ENCODE peak calls at places on chromosomes 11 and 22, in four cellular contexts. X is A549, V is HepG2, P is SK-N-SH. T is an unnamed sample.
A peak's percentile ranks its signal among the peaks of the same experiment; 100 is the strongest.

GRCh38 chr11:121340010-121340580 is 47.5 kb downstream of the SC5D start:
- DNase-seq in V (no peak), P (no peak), X (no peak), T (no peak)

GRCh38 chr11:120532511-120533196 is 21.1 kb downstream of the GRIK4 start:
- DNase-seq in V (peak; percentile 63), X (no peak), P (no peak), T (no peak)

GRCh38 chr22:26367402-26368245 is 61.4 kb upstream of the ASPHD2 start:
- DNase-seq in P (peak; percentile 68), V (peak; percentile 54), X (peak; percentile 10), T (peak; percentile 68)

GRCh38 chr11:28383471-28383870 is 275.3 kb downstream of the METTL15 start:
- DNase-seq in X (no peak), P (no peak), V (no peak), T (no peak)

GRCh38 chr22:41885576-41885975 is 29.3 kb downstream of the SHISA8 start:
- DNase-seq in V (no peak), P (no peak), X (no peak), T (no peak)

GRCh38 chr11:6746086-6746618 is 25.6 kb downstream of the OR2AG2 start:
- DNase-seq in X (no peak), V (no peak), P (no peak), T (no peak)

GRCh38 chr11:76770642-76771445 is 12.3 kb upstream of the TSKU start:
- DNase-seq in V (peak; percentile 69), X (peak; percentile 85), P (no peak), T (peak; percentile 42)

GRCh38 chr11:115930886-115931537 is 426.8 kb upstream of the CADM1 start:
- DNase-seq in P (no peak), X (no peak), V (no peak), T (no peak)

GRCh38 chr11:76596652-76597051 is 73.9 kb downstream of the LRRC32 start:
- DNase-seq in P (peak; percentile 10), X (no peak), V (no peak), T (no peak)

GRCh38 chr11:43135966-43136534 is 175.7 kb upstream of the API5 start:
- DNase-seq in X (no peak), P (no peak), V (no peak), T (no peak)

GRCh38 chr22:30837531-30837930 is 131.0 kb downstream of the MORC2 start:
- DNase-seq in V (no peak), X (no peak), P (no peak), T (no peak)

GRCh38 chr11:75342966-75343870 is 8.2 kb downstream of the ARRB1 start:
- DNase-seq in P (no peak), X (peak; percentile 76), V (peak; percentile 95), T (no peak)

GRCh38 chr22:26416670-26417270 is 12.3 kb upstream of the ASPHD2 start:
- DNase-seq in V (no peak), P (no peak), X (no peak), T (no peak)

GRCh38 chr11:20407344-20407743 is 19.8 kb downstream of the PRMT3 start:
- DNase-seq in X (no peak), V (no peak), P (no peak), T (no peak)

GRCh38 chr11:46564459-46564858 is 29.4 kb downstream of the AMBRA1 start:
- DNase-seq in X (no peak), V (no peak), P (no peak), T (no peak)

GRCh38 chr11:93490996-93491618 is 52.1 kb downstream of the SMCO4 start:
- DNase-seq in P (no peak), X (no peak), V (no peak), T (no peak)

GRCh38 chr11:9562716-9563115 is 10.8 kb upstream of the WEE1 start:
- DNase-seq in P (no peak), X (no peak), V (no peak), T (no peak)

GRCh38 chr22:48919187-48919590 is 908.5 kb downstream of the BRD1 start:
- DNase-seq in X (no peak), V (no peak), P (no peak), T (no peak)

GRCh38 chr22:43249789-43250188 is 62.9 kb upstream of the TTLL12 start:
- DNase-seq in V (no peak), P (no peak), X (no peak), T (no peak)

GRCh38 chr11:34104680-34105078 is 750 bp upstream of the NAT10 start:
- DNase-seq in V (no peak), P (no peak), X (no peak), T (no peak)

GRCh38 chr11:6319001-6319878 is 1.1 kb downstream of the CAVIN3 start:
- DNase-seq in X (no peak), P (peak; percentile 16), V (no peak), T (no peak)

GRCh38 chr22:49382451-49382735 is 445.3 kb downstream of the BRD1 start:
- DNase-seq in V (no peak), P (no peak), X (no peak), T (no peak)

GRCh38 chr11:117302228-117302627 is 11.1 kb downstream of the BACE1-AS start:
- DNase-seq in V (no peak), X (no peak), P (no peak), T (no peak)

GRCh38 chr11:123594188-123594901 is 60.1 kb downstream of the SCN3B start:
- DNase-seq in X (no peak), P (no peak), V (no peak), T (no peak)

GRCh38 chr22:48098936-48099245 is 1336.4 kb downstream of the TBC1D22A start:
- DNase-seq in P (no peak), V (no peak), X (no peak), T (no peak)

GRCh38 chr11:104148696-104149095 is 15.3 kb downstream of the PDGFD start:
- DNase-seq in P (no peak), X (no peak), V (no peak), T (no peak)

GRCh38 chr11:88098289-88098688 is 77.0 kb downstream of the RAB38 start:
- DNase-seq in X (no peak), V (no peak), P (no peak), T (no peak)

GRCh38 chr11:67429722-67430121 is 1.4 kb downstream of the RPS6KB2 start:
- DNase-seq in P (no peak), X (no peak), V (no peak), T (no peak)

GRCh38 chr11:61065955-61066638 is 36.2 kb upstream of the CD5 start:
- DNase-seq in P (no peak), X (no peak), V (no peak), T (no peak)

DNA sequence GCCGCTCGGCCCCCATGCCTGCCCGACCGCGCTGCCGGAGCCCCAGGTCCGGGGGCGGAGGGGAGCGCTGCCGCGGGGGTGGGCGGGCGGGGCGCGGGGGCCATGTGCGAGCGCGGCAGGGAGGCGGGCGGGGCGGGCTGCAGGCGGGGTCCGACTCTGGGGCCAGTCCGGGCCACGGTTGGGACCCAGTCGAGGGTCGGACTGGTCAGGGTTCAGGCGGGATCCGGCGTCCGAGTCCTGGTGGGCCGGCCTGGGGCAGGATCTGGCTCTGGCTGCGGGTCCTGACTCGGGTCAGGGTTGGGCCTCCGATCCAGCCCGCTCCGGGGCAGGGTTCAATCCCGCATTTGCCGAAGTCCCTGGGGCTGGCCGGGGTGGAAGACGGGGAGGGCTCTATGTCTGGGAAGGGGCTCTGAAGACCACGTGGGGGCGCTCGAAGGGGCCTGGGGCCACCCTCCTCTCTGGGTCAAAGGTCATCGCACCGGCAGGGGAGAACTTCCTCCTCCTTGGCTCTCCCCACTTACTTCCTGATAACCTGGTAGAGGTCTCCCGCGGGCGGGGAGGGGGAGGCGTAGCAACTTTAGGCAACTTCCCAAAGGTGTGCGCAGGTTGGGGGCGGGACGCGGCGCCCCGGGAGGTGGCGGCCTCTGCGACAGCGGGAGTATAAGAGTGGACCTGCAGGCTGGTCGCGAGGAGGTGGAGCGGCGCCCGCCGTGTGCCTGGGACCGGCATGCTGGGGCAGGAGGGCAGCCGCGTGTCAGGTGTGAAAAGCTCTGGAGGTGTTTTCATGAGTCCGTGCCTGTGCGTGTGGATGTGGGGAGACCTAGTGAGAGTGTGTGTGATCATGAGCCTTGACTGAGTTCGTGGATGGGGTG is 603 bp downstream of the ESRRA start:
- DNase-seq in V (peak; percentile 77), X (peak; percentile 38), P (peak; percentile 73), T (peak; percentile 91)
- TF ChIP-seq CTCF in V (peak; percentile 90), X (peak; percentile 61), P (peak; percentile 52), T (peak; percentile 40)

DNA sequence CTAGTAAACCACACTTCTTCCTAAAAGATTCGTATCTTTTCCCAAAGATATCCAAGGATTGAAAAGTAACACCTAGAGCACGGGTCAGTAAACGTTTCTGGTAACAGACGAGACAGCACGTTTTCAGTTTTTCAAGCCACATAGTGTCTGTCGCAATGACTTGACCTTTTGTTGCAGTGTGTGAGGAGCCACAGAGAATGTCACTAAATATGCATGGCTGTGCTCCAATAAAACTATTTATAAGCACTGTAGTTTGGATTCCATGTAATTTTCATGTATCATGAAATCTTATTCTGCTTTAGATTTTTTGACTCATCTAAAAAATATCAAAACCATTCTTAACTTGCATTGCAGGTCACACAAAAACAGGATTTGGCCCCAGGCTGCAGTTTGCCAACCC is 18.3 kb upstream of the MICAL3 start:
- DNase-seq in P (no peak), X (no peak), V (no peak), T (peak; percentile 40)
- TF ChIP-seq MAX in P (no peak), X (no peak), V (peak; percentile 40), T (no peak)

DNA sequence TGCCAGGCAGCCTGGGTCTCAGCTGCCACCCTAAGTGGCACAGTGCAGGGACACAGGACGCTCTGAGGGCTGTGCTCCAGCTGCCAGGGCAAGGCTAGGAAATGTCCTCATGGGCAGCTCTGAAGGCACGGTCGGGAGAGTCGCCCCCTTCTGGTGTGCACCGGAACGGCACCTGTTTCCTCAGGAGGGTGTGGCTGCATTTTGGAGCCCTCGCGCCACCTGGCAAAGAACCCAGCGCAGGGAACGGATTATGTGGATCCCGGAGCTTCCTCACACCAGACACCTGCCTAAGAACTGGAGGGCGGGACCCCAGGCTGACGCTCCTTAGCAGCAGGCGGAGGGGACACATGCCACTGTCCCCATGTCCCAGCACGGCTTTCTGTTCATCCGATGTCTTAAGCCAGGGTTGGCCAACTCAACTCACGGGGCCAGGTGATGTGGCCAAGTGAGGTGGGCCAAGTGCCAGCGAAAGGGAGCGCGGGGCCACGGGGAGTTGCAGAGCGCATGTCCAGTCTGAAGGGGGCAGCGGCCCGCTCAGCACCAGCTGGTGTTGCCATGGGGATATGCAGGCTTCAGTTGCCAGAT is 5.1 kb upstream of the SLC22A8 start:
- DNase-seq in V (no peak), P (peak; percentile 45), X (peak; percentile 36), T (peak; percentile 41)
- TF ChIP-seq CTCF in V (peak; percentile 66), P (peak; percentile 51), X (peak; percentile 34), T (peak; percentile 85)

DNA sequence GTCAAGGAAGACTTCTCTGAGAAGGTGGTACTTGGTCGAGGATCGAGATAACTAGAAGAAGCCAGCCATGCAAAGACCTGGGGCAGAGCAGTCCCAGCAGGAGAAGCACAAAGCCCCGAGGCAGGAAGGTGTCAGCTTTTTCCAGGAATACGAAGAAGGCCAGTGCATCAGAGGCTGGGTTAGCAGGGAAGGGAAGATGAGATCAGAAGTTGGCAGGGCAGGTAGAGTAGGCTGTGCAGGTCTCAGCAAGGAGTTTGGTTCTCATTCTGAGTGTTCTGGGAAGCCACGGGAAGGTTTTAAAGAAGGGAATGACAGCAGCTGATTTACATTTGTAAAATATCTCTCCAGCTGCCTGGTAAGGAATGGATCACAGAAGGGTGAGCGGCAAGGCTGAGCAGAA is 111.3 kb downstream of the TENM4 start:
- DNase-seq in X (no peak), V (no peak), P (no peak), T (no peak)
- TF ChIP-seq MAX in X (no peak), V (no peak), P (no peak), T (no peak)

DNA sequence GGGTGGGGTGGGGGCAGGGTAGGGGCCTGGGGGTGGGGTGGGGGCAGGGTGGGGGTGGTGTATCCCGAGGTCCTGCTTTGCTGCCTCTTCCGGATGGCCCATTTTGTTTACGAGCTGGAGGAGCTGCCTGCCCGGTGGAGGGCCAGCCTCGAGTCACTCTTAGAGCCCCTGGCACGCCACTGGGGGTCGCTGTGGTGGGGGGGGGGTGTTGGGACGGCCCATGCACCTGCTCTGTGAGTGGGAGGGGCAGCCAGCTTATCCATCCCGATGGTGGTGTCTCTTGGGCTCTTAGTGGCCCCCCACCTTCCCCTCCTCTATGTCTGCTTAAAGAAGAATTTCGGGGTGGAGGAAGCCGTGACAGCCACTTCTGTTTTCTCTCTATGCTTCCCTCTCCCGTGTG is 24.6 kb downstream of the MRGPRD start:
- DNase-seq in P (peak; percentile 70), V (no peak), X (no peak), T (peak; percentile 64)
- TF ChIP-seq CTCF in P (peak; percentile 39), V (peak; percentile 65), X (no peak), T (peak; percentile 51)